ENCODE peak calls at places on chromosomes 3 and 15, in nine cellular contexts. H is suprapubic skin, L is fibroblast of lung, P is GM23338, F is heart right ventricle, S is GM12865, E is body of pancreas, U is AG04450, I is omental fat pad. Z is an unnamed sample.

GRCh38 chr3:184505053-184505452 is 56.5 kb upstream of the EPHB3 start:
- DNase-seq in H (no peak), L (no peak), P (no peak), F (no peak), S (no peak), E (no peak), U (no peak), I (no peak), Z (no peak)

GRCh38 chr3:72563690-72564370 is 284.4 kb downstream of the SHQ1 start:
- DNase-seq in H (no peak), L (no peak), P (no peak), F (no peak), S (no peak), E (no peak), U (no peak), I (no peak), Z (no peak)

GRCh38 chr3:50652709-50653108 is 22.0 kb upstream of the DOCK3 start:
- DNase-seq in H (no peak), L (peak; percentile 17), P (peak; percentile 77), F (peak; percentile 37), S (peak; percentile 54), E (peak; percentile 37), U (no peak), I (no peak), Z (peak; percentile 59)

GRCh38 chr15:82110144-82110543 is 64.3 kb upstream of the MEX3B start:
- DNase-seq in H (no peak), L (no peak), P (no peak), F (no peak), S (no peak), E (no peak), U (no peak), I (no peak), Z (no peak)

GRCh38 chr15:100190675-100191074 is 151.1 kb downstream of the ADAMTS17 start:
- DNase-seq in H (peak; percentile 33), L (no peak), P (no peak), F (no peak), S (no peak), E (no peak), U (no peak), I (no peak), Z (no peak)

GRCh38 chr15:80984856-80985255 is 4.8 kb downstream of the MESD start:
- DNase-seq in H (no peak), L (no peak), P (no peak), F (no peak), S (peak; percentile 20), E (no peak), U (no peak), I (no peak), Z (no peak)

GRCh38 chr3:170621256-170621655 is 35.4 kb upstream of the SLC7A14 start:
- DNase-seq in H (no peak), L (peak; percentile 34), P (no peak), F (no peak), S (no peak), E (no peak), U (no peak), I (no peak), Z (no peak)

GRCh38 chr3:95228416-95228815 is 1165.6 kb downstream of the NSUN3 start:
- DNase-seq in H (no peak), L (no peak), P (no peak), F (no peak), S (no peak), E (no peak), U (no peak), I (no peak), Z (no peak)

GRCh38 chr15:57149196-57149595 is 227.1 kb upstream of the CGNL1 start:
- DNase-seq in H (no peak), L (peak; percentile 68), P (no peak), F (no peak), S (no peak), E (no peak), U (no peak), I (no peak), Z (no peak)

GRCh38 chr15:57148236-57148635 is 228.1 kb upstream of the CGNL1 start:
- DNase-seq in H (no peak), L (no peak), P (no peak), F (no peak), S (peak; percentile 10), E (no peak), U (no peak), I (no peak), Z (no peak)

GRCh38 chr15:57143511-57144078 is 225.2 kb downstream of the TCF12 start:
- DNase-seq in H (no peak), L (no peak), P (no peak), F (no peak), S (no peak), E (no peak), U (no peak), I (no peak), Z (no peak)

GRCh38 chr15:57144448-57144847 is 226.0 kb downstream of the TCF12 start:
- DNase-seq in H (no peak), L (no peak), P (no peak), F (no peak), S (no peak), E (no peak), U (no peak), I (no peak), Z (no peak)

DNA sequence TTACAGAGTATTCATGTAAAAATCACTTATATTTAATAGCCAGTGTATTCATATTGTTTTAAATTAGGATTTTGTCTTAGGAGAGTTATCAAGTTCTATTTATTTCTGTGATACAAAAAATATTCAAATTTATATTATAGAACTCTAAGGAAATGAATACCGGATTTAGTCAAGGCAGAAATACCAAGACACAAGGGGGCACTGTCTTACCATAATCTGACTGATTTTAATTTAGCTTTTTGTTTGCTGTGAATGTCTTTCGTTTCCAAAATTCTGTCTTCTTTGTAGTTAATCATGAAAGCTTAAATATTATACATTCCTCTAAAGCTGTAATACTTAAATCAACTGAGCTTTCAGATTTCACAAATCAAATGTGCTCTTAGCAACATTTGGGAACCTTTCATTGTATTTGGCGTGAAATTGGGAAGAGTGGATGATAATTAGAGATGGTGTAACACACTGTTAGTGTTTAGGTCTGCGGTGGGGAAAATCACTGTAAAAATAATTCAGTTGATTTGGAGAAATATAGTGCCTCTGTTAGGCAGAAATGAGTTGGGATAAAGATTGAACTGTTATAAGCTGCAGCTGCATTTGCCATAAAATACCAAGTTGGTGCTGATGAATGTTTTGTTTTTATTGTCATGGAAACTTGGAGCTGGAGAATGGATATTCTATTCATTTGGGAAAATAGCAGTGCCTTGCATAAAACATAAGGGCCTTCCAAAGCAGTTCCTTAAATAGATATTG is 228.1 kb downstream of the TCF12 start:
- DNase-seq in H (no peak), L (peak; percentile 86), P (peak; percentile 71), F (peak; percentile 57), S (peak; percentile 63), E (no peak), U (no peak), I (no peak), Z (no peak)
- TF ChIP-seq CTCF in H (peak; percentile 53), L (peak; percentile 40), P (peak; percentile 66), F (peak; percentile 78), S (peak; percentile 45), E (peak; percentile 63), U (peak; percentile 70), I (no peak), Z (peak; percentile 99)

GRCh38 chr3:109532257-109533216 is 195.2 kb upstream of the DPPA4 start:
- DNase-seq in H (no peak), L (peak; percentile 78), P (peak; percentile 85), F (no peak), S (peak; percentile 20), E (peak; percentile 54), U (peak; percentile 82), I (no peak), Z (no peak)
- TF ChIP-seq CTCF in H (no peak), L (no peak), P (peak; percentile 90), F (peak; percentile 44), S (peak; percentile 16), E (peak; percentile 26), U (peak; percentile 77), I (no peak), Z (peak; percentile 79)

DNA sequence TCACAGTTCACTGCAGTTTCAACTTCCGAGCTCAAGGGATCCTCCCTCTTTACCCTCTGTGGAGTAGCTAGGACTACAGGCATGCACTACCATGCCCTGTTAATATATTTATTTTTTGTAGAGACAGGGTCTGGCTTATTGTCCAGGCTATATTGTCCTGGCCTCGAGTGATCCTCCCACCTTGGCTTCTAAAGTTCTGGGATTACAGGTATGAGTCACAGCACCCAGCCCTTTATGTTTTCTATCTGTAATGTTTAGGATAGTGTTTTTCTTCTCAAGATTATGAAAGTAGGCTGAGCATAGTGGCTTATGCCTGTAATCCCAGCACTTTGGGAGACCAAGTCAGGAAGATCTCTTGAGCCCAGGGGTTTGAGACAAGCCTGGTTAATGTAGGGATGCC is 11.9 kb upstream of the SCG3 start:
- DNase-seq in H (no peak), L (no peak), P (no peak), F (no peak), S (no peak), E (no peak), U (no peak), I (no peak), Z (no peak)
- TF ChIP-seq CTCF in H (no peak), L (no peak), P (no peak), F (no peak), S (no peak), E (no peak), U (no peak), I (no peak), Z (no peak)

GRCh38 chr3:52844290-52844985 is 9.6 kb upstream of the MUSTN1 start:
- DNase-seq in H (no peak), L (no peak), P (no peak), F (no peak), S (no peak), E (no peak), U (no peak), I (no peak), Z (no peak)

GRCh38 chr3:52845157-52845556 is 10.3 kb upstream of the MUSTN1 start:
- DNase-seq in H (no peak), L (peak; percentile 68), P (no peak), F (peak; percentile 69), S (no peak), E (peak; percentile 53), U (no peak), I (no peak), Z (no peak)

GRCh38 chr3:52847241-52847640 is 12.4 kb upstream of the MUSTN1 start:
- DNase-seq in H (no peak), L (no peak), P (no peak), F (no peak), S (no peak), E (no peak), U (no peak), I (no peak), Z (no peak)

GRCh38 chr3:52846427-52846983 is 11.7 kb upstream of the MUSTN1 start:
- DNase-seq in H (no peak), L (no peak), P (no peak), F (no peak), S (peak; percentile 33), E (no peak), U (no peak), I (no peak), Z (no peak)

DNA sequence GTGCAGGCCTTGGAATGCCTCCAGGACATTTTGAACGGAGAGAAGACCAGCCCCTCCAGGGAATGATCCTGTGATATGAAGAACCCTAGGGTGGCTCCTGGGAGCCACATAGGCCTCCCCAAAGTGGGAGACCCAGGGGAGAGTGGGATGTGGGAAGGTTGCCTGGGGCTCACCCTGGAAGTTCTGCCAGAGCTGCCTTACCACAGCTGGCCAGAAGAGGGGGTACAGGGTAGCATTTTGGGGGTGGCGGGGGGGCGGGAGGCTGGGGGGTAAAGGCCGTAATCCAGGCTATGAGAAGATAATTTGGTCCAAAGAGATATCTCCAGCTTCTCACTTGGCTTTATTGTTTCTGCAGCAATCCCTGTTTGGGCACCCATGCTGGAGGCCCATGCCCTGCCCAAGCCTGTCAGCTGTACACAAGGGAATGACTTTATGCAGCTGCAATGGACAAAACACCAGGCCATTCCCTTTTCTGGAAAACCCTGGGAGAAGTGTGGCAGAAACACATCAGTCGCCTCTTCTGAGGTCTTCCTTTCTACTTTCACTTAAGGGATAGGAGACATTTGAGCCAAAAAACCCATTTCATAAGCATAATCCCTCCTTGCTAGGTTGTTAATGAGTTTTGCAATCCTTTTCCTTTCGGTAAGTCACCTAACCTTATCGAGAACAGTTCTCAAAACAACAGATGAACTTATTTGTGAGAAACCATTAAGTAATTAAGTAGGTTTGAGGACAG is 11.0 kb upstream of the MUSTN1 start:
- DNase-seq in H (no peak), L (no peak), P (peak; percentile 47), F (peak; percentile 41), S (no peak), E (no peak), U (no peak), I (no peak), Z (no peak)
- TF ChIP-seq CTCF in H (peak; percentile 36), L (peak; percentile 17), P (peak; percentile 51), F (peak; percentile 57), S (peak; percentile 57), E (peak; percentile 19), U (peak; percentile 30), I (no peak), Z (peak; percentile 71)